ENCODE peak calls at places on chromosome 10, in five cellular contexts. U is tibial nerve, M is tibial artery, D is kidney epithelial cell, B is left ventricle myocardium inferior. P is an unnamed sample.

GRCh38 chr10:93435621-93436385 is 46.3 kb downstream of the MYOF start:
- DNase-seq in U (no peak), M (no peak), B (no peak), D (peak; percentile 92), P (no peak)

GRCh38 chr10:113844091-113844490 is 9.8 kb downstream of the DCLRE1A start:
- DNase-seq in M (no peak), D (no peak), U (no peak), B (no peak), P (no peak)

GRCh38 chr10:52864459-52865106 is 92.0 kb upstream of the MBL2 start:
- DNase-seq in U (peak; percentile 49), M (no peak), B (peak; percentile 34), D (peak; percentile 98), P (no peak)

GRCh38 chr10:74500026-74500704 is 326.2 kb upstream of the KAT6B start:
- DNase-seq in B (no peak), U (no peak), M (no peak), D (no peak), P (no peak)

GRCh38 chr10:31697271-31698168 is 231.1 kb downstream of the ARHGAP12 start:
- DNase-seq in M (peak; percentile 95), B (peak; percentile 86), D (peak; percentile 28), U (peak; percentile 70), P (peak; percentile 83)

GRCh38 chr10:80344912-80345311 is 11.6 kb downstream of the DYDC1 start:
- DNase-seq in D (no peak), M (no peak), U (no peak), B (no peak), P (no peak)

GRCh38 chr10:37125191-37125732 is at the start of gene ANKRD30A:
- DNase-seq in M (no peak), U (no peak), D (no peak), B (no peak), P (no peak)

GRCh38 chr10:1715821-1716220 is 21.5 kb downstream of the ADARB2 start:
- DNase-seq in D (peak; percentile 12), M (no peak), U (no peak), B (no peak), P (no peak)

GRCh38 chr10:106540606-106541005 is 623.9 kb downstream of the SORCS1 start:
- DNase-seq in B (no peak), U (no peak), D (no peak), M (no peak), P (no peak)

GRCh38 chr10:122515588-122516231 is 44.8 kb upstream of the DMBT1 start:
- DNase-seq in D (peak; percentile 69), U (no peak), B (peak; percentile 39), M (no peak), P (no peak)

GRCh38 chr10:122519144-122519543 is 41.4 kb upstream of the DMBT1 start:
- DNase-seq in B (no peak), M (no peak), D (no peak), U (no peak), P (peak; percentile 71)

GRCh38 chr10:122521011-122521410 is 39.5 kb upstream of the DMBT1 start:
- DNase-seq in U (no peak), D (no peak), B (no peak), M (no peak), P (no peak)

GRCh38 chr10:122516733-122517132 is 43.8 kb upstream of the DMBT1 start:
- DNase-seq in B (no peak), D (no peak), M (no peak), U (no peak), P (no peak)

GRCh38 chr10:122519873-122520272 is 40.7 kb upstream of the DMBT1 start:
- DNase-seq in U (no peak), D (no peak), B (no peak), M (no peak), P (no peak)
- H3K4me3 ChIP-seq in U (no peak overlapping the region), D (no peak overlapping the region), B (no peak overlapping the region), M (no peak overlapping the region), P (no peak overlapping the region)

DNA sequence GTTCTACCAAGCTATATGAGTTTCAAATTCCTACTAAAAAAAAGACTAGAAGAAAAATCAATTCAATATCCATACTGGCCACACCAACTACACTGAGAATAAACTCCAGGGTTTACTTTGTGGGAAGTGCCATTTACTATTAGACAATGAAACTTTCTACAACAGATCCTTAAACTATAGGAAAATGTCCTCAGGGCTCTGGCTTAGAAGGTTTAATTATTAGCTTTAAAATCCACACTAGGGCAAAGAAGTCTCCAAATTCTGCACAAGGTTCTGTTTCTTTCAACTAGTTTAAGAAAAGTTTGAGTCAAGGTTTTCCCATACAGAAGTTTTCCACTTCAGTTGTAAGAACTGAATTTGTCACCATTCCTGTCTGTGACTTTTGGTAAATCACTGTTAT is 231.7 kb upstream of the CCDC6 start:
- DNase-seq in D (no peak), B (no peak), U (no peak), M (no peak), P (no peak)
- H3K4me3 ChIP-seq in D (no peak overlapping the region), B (no peak overlapping the region), U (no peak overlapping the region), M (no peak overlapping the region), P (no peak overlapping the region)

GRCh38 chr10:12445701-12446334 is 96.5 kb downstream of the CAMK1D start:
- DNase-seq in U (no peak), M (peak; percentile 41), B (no peak), D (no peak), P (no peak)

GRCh38 chr10:12448340-12448728 is 99.0 kb downstream of the CAMK1D start:
- DNase-seq in D (no peak), B (no peak), M (no peak), U (no peak), P (no peak)

GRCh38 chr10:12444981-12445700 is 95.8 kb downstream of the CAMK1D start:
- DNase-seq in M (no peak), U (no peak), B (no peak), D (no peak), P (no peak)

GRCh38 chr10:12443026-12443425 is 93.7 kb downstream of the CAMK1D start:
- DNase-seq in M (no peak), B (no peak), D (no peak), U (no peak), P (no peak)

GRCh38 chr10:12448729-12449391 is 99.5 kb downstream of the CAMK1D start:
- DNase-seq in U (no peak), D (peak; percentile 61), M (peak; percentile 40), B (no peak), P (no peak)
- H3K4me3 ChIP-seq in U (no peak overlapping the region), D (no peak overlapping the region), M (peak overlapping the region; percentile 21), B (no peak overlapping the region), P (no peak overlapping the region)

GRCh38 chr10:100654835-100655759 is 90.3 kb upstream of the PAX2 start:
- DNase-seq in U (no peak), D (no peak), B (no peak), M (no peak), P (no peak)
- H3K4me3 ChIP-seq in U (no peak overlapping the region), D (peak overlapping the region; percentile 9), B (peak overlapping the region; percentile 40), M (no peak overlapping the region), P (no peak overlapping the region)

GRCh38 chr10:125494631-125495239 is 188.2 kb downstream of the TEX36 start:
- DNase-seq in B (no peak), U (no peak), M (no peak), D (no peak), P (no peak)
- H3K4me3 ChIP-seq in B (no peak overlapping the region), U (no peak overlapping the region), M (no peak overlapping the region), D (no peak overlapping the region), P (no peak overlapping the region)

GRCh38 chr10:29064665-29065064 is 224.2 kb upstream of the LYZL1 start:
- DNase-seq in U (no peak), D (no peak), B (no peak), M (no peak), P (no peak)
- H3K4me3 ChIP-seq in U (no peak overlapping the region), D (no peak overlapping the region), B (no peak overlapping the region), M (no peak overlapping the region), P (no peak overlapping the region)

GRCh38 chr10:117539903-117540639 is 2.5 kb upstream of the EMX2 start:
- DNase-seq in U (no peak), B (no peak), M (no peak), D (no peak), P (peak; percentile 80)

GRCh38 chr10:117541909-117542705 is 439 bp upstream of the EMX2 start:
- DNase-seq in B (no peak), M (peak; percentile 54), D (peak; percentile 92), U (no peak), P (peak; percentile 96)

GRCh38 chr10:117542706-117543244 is at the start of gene EMX2:
- DNase-seq in M (no peak), D (no peak), U (no peak), B (no peak), P (no peak)

GRCh38 chr10:117540640-117541404 is 1.7 kb upstream of the EMX2 start:
- DNase-seq in M (no peak), D (no peak), U (no peak), B (no peak), P (no peak)

DNA sequence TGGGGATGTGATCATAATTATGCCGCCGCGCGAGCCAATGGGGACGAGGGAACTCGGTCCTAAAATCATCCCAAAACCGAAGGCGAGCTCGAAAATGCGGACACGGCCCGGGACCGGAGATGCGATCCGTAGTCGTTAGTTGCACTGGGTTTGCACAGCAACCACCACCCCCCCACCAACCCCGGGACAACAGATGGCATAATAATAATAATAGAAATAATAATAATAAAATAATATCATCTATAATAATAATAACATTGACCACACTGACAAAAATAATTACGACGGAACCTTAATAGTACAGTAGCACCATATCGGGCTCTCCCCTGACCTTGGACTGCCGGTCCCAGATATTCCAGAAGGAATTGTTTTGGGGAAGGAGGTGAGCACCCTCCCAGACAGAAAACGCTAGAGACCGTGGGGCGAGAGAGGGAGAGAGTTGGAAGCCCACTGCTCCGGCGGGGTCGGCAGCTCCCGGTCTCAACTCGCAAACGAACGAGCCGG is 1.1 kb upstream of the EMX2 start:
- DNase-seq in U (no peak), M (peak; percentile 60), B (no peak), D (peak; percentile 45), P (peak; percentile 88)
- H3K4me3 ChIP-seq in U (no peak overlapping the region), M (peak overlapping the region; percentile 68), B (peak overlapping the region; percentile 58), D (peak overlapping the region; percentile 86), P (peak overlapping the region; percentile 49)

GRCh38 chr10:5094265-5095205 is at the start of gene AKR1C3:
- DNase-seq in U (no peak), M (no peak), B (no peak), D (no peak), P (no peak)
- H3K4me3 ChIP-seq in U (peak within 1 kb of the TSS; percentile 25), M (peak within 1 kb of the TSS; percentile 51), B (peak within 1 kb of the TSS; percentile 72), D (peak within 1 kb of the TSS; percentile 25), P (peak within 1 kb of the TSS; percentile 18)

DNA sequence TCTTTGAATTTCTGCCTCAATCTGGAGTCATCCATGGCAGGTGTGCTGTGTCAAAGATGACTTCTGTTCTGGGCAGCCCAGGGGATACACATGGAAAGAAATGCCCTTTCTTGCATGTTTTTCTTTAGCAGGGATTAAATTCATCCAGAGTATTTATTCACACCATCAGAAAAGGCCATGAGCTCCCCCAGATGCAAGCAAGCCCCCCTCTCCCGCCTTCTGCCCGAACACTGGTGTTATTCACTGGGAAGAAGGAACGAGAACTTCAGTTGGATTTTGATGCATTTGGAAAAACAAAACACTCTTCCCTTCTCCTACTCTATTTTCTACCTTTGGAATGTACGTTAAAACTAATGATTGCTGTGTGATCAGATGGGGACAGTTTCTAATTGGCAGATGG is 1.4 kb downstream of the PLPP4 start:
- DNase-seq in B (no peak), M (no peak), D (no peak), U (no peak), P (no peak)
- H3K4me3 ChIP-seq in B (no peak overlapping the region), M (no peak overlapping the region), D (peak overlapping the region; percentile 76), U (no peak overlapping the region), P (no peak overlapping the region)

P was measured in lower leg skin.